ENCODE peak calls at places on chromosomes 5 and 9, in five cellular contexts. D is uterus, W is chondrocyte, R is AG04449, J is vagina. B is an unnamed sample.
A peak's percentile ranks its signal among the peaks of the same experiment; 100 is the strongest.

GRCh38 chr5:83919071-83920041 is 198.7 kb upstream of the HAPLN1 start:
- DNase-seq in D (no peak), W (no peak), R (no peak), J (no peak), B (no peak)

GRCh38 chr5:103475629-103476240 is 86.9 kb downstream of the NUDT12 start:
- DNase-seq in D (no peak), W (no peak), R (no peak), J (no peak), B (no peak)

GRCh38 chr5:156401802-156402201 is 74.8 kb downstream of the SGCD start:
- DNase-seq in D (no peak), W (no peak), R (no peak), J (no peak), B (no peak)

GRCh38 chr5:88729476-88730182 is 153.4 kb downstream of the MEF2C start:
- DNase-seq in D (peak; percentile 80), W (no peak), R (peak; percentile 14), J (no peak), B (no peak)

GRCh38 chr5:176542135-176542595 is 5.0 kb upstream of the RNF44 start:
- DNase-seq in D (no peak), W (no peak), R (no peak), J (no peak), B (no peak)

GRCh38 chr9:78622131-78622530 is 325.2 kb downstream of the PSAT1 start:
- DNase-seq in D (no peak), W (no peak), R (no peak), J (no peak), B (no peak)

GRCh38 chr5:75921011-75921410 is 162.2 kb upstream of the SV2C start:
- DNase-seq in D (no peak), W (no peak), R (no peak), J (no peak), B (no peak)

GRCh38 chr9:90019596-90019995 is 414.8 kb downstream of the GADD45G start:
- DNase-seq in D (no peak), W (no peak), R (no peak), J (no peak), B (no peak)

GRCh38 chr5:170482511-170482910 is 21.3 kb upstream of the KCNIP1 start:
- DNase-seq in D (no peak), W (no peak), R (no peak), J (peak; percentile 11), B (no peak)
- TF ChIP-seq CTCF in D (no peak), W (no peak), R (no peak), J (no peak), B (no peak)

GRCh38 chr9:135677641-135678168 is 14.6 kb downstream of the LCN9 start:
- DNase-seq in D (no peak), W (no peak), R (no peak), J (no peak), B (no peak)

GRCh38 chr9:135671591-135672041 is 8.5 kb downstream of the LCN9 start:
- DNase-seq in D (no peak), W (no peak), R (no peak), J (no peak), B (no peak)

GRCh38 chr9:135673941-135674340 is 10.8 kb downstream of the LCN9 start:
- DNase-seq in D (no peak), W (peak; percentile 59), R (no peak), J (no peak), B (no peak)

GRCh38 chr9:135676891-135677290 is 13.8 kb downstream of the LCN9 start:
- DNase-seq in D (no peak), W (no peak), R (no peak), J (no peak), B (no peak)

GRCh38 chr9:135674977-135675376 is 11.9 kb downstream of the LCN9 start:
- DNase-seq in D (no peak), W (peak; percentile 59), R (no peak), J (no peak), B (no peak)
- TF ChIP-seq CTCF in D (no peak), W (no peak), R (no peak), J (no peak), B (no peak)

DNA sequence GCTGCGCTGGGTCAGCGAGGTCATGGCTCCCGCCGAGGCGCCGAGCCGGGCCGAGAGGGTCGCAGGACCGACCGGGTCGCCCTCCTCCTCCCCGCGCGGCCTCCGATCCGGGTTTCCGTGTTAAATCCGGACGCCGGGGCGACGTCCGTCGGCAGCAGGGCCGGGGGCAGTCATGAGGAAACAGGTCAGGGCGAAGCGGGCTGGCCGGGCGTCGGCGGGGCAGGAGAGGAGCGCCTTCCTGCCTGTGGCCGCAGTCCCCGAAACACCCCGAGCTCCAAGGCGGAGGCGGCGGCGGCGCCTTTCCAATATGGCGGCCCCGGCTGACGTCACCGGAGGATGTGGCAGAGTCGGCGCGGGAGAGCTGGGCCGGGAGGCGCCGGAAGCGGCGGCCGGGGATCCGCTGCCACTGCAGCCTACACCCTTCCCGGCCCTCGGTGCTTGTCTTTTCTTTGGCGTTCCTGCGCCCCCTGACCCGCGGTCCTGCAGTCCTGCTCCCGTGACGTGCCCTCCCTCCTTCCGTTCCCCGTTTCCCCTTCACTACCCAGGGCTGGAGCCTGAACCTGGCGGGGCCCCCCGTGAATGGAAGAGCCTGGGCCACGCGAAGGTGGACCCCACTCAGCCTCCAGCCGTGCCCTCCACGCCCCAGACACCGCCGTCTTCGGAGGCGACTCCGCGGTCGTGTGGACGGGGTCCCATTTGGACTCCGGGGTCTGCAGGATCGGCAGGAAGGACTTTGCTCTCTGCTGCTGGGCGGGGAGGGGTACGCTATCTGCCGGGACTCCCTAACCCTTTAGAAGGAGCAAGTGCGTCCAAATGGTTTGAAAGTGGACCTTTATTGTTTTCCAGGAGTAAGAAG is at the start of gene GOLPH3:
- DNase-seq in D (peak; percentile 91), W (peak; percentile 97), R (no peak), J (no peak), B (peak; percentile 96)
- TF ChIP-seq CTCF in D (no peak), W (peak; percentile 19), R (no peak), J (peak; percentile 14), B (no peak)

GRCh38 chr9:126203313-126203712 is 123.3 kb upstream of the MVB12B start:
- DNase-seq in D (no peak), W (no peak), R (no peak), J (no peak), B (no peak)
- TF ChIP-seq CTCF in D (no peak), W (peak; percentile 31), R (no peak), J (no peak), B (peak; percentile 14)

GRCh38 chr5:65127181-65127901 is 354.4 kb downstream of the ADAMTS6 start:
- DNase-seq in D (no peak), W (no peak), R (no peak), J (no peak), B (no peak)
- TF ChIP-seq CTCF in D (no peak), W (peak; percentile 35), R (no peak), J (no peak), B (no peak)

DNA sequence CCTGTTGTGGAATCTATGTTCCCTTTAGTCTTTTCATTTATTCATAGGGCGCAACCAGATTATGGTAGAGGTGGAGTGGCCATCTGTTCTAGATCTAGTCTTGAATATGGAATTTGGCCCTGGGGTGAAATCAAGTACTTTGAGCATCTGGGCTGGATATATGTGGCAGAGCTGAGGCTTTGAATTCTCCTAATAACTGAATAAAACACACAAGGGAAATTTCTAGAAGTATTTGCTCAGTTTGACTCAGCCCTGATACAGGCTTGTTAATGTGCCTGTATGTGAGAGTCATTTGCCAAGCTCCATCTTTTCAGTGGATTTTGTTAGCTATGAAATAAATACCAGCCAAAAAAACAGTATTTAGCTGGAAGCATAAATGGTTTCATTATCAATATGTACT is 108.4 kb upstream of the SH3GL2 start:
- DNase-seq in D (no peak), W (no peak), R (no peak), J (no peak), B (no peak)
- TF ChIP-seq CTCF in D (no peak), W (no peak), R (no peak), J (no peak), B (no peak)

DNA sequence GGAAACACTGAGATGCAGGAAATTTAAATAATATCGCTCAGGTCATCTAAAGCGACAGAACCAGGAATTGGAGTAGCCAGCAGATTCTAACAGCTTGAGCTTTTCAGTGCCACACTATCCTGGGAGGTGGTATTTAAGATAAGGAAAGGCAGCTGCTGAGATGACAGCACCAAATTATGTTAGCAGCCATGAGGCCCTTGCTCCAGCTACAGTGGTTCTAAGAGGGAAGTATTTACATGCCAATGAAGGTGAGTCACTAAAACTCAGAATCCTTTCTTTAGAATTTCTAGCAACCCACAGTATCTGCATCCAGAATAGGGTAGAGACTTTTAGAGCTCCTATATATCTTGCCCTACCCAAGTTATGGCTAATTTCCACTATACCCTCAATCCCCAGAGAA is 127.0 kb upstream of the VLDLR start:
- DNase-seq in D (no peak), W (no peak), R (peak; percentile 29), J (no peak), B (no peak)
- TF ChIP-seq CTCF in D (no peak), W (no peak), R (no peak), J (no peak), B (no peak)

GRCh38 chr9:38641142-38641541 is 20.7 kb upstream of the ANKRD18A start:
- DNase-seq in D (no peak), W (no peak), R (no peak), J (no peak), B (peak; percentile 66)

GRCh38 chr9:38642951-38643350 is 22.6 kb upstream of the ANKRD18A start:
- DNase-seq in D (no peak), W (no peak), R (no peak), J (no peak), B (peak; percentile 64)

GRCh38 chr9:38643456-38644173 is 23.2 kb upstream of the ANKRD18A start:
- DNase-seq in D (no peak), W (no peak), R (no peak), J (no peak), B (peak; percentile 21)

GRCh38 chr9:38644601-38645000 is 24.2 kb upstream of the ANKRD18A start:
- DNase-seq in D (no peak), W (no peak), R (no peak), J (no peak), B (peak; percentile 30)

DNA sequence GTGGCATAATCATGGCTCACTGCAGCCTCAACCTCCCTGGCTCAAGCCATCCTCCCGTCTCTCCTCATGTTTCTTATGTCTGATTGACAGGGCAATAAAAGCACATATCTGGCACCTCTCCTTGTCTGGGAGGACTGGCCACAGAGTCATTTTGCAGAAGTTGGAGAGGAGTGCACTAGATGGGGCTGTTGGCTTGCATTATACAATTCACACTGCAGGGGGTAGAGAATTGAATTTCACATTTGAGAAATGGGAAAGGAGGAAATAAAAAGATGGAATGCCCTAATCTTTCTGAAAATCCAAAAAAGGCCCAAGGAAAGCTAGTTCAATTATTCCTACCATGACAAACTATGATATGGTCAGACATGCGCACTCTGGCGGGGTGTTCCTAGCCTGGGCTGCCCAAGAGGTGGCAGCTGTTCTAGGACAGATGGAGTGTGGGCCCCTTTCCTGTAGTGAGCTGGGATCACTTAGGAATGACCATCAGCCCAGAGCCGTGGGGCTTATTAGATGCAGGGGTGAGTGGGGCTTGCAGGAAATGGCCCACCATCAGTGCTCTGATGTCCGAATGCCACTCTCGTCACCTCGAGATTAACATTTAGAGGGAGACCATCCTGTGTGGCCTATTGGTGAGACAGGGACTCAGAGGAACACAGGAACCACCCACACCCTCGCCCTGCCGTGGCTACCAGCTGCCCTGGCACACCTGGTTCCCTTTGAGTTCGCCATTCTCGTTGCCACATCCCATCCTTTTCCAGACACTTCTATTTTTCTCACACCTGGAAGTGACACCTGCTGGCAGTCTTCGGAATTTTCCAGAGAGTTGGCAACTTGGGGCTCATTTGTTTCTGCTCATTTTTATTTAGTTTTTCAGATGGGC is 21.8 kb upstream of the ANKRD18A start:
- DNase-seq in D (no peak), W (no peak), R (no peak), J (no peak), B (peak; percentile 85)
- TF ChIP-seq CTCF in D (no peak), W (peak; percentile 83), R (peak; percentile 38), J (peak; percentile 21), B (peak; percentile 75)

B was measured in osteocyte.